ENCODE peak calls at places on chromosomes 11 and 22, in seven cellular contexts. O is RWPE1; P is effector CD4-positive, alpha-beta T cell; V is NCI-H1105 treated with DMSO at 0.1 percent for 48 hours; S is posterior vena cava; D is AG04450; F is T-helper 2 cell. Z is an unnamed sample.
A peak's percentile ranks its signal among the peaks of the same experiment; 100 is the strongest.

GRCh38 chr11:26790738-26791137 is 68.9 kb upstream of the SLC5A12 start:
- DNase-seq in O (no peak), P (no peak), V (no peak), S (no peak), D (no peak), F (no peak), Z (no peak)

GRCh38 chr11:48022445-48022844 is 42.1 kb downstream of the PTPRJ start:
- DNase-seq in O (no peak), P (no peak), V (no peak), S (peak; percentile 13), D (no peak), F (no peak), Z (no peak)

GRCh38 chr11:111820059-111820375 is 51.4 kb downstream of the ALG9 start:
- DNase-seq in O (no peak), P (no peak), V (no peak), S (no peak), D (no peak), F (no peak), Z (no peak)

GRCh38 chr11:2572491-2573239 is 127.1 kb downstream of the KCNQ1OT1 start:
- DNase-seq in O (no peak), P (no peak), V (no peak), S (peak; percentile 75), D (no peak), F (no peak), Z (no peak)

GRCh38 chr11:36478700-36479329 is 31.3 kb downstream of the TRAF6 start:
- DNase-seq in O (peak; percentile 28), P (peak; percentile 11), V (peak; percentile 18), S (no peak), D (no peak), F (peak; percentile 50), Z (no peak)

GRCh38 chr11:117979481-117980211 is 6.5 kb upstream of the IL10RA start:
- DNase-seq in O (no peak), P (no peak), V (no peak), S (no peak), D (no peak), F (peak; percentile 58), Z (no peak)

GRCh38 chr22:41913842-41914534 is 886 bp downstream of the SHISA8 start:
- DNase-seq in O (no peak), P (no peak), V (no peak), S (no peak), D (no peak), F (no peak), Z (no peak)

GRCh38 chr11:130029137-130029536 is 26.5 kb upstream of the PRDM10 start:
- DNase-seq in O (no peak), P (no peak), V (no peak), S (no peak), D (no peak), F (no peak), Z (no peak)

GRCh38 chr11:91776660-91777059 is 448.0 kb upstream of the FAT3 start:
- DNase-seq in O (no peak), P (no peak), V (peak; percentile 7), S (no peak), D (no peak), F (no peak), Z (no peak)

GRCh38 chr11:30740071-30740470 is 153.9 kb upstream of the MPPED2 start:
- DNase-seq in O (no peak), P (no peak), V (no peak), S (no peak), D (no peak), F (no peak), Z (no peak)

GRCh38 chr11:115501895-115502589 is 2.2 kb downstream of the CADM1 start:
- DNase-seq in O (no peak), P (no peak), V (peak; percentile 76), S (no peak), D (no peak), F (peak; percentile 72), Z (peak; percentile 15)

GRCh38 chr11:131691558-131692041 is 321.2 kb downstream of the NTM start:
- DNase-seq in O (peak; percentile 69), P (no peak), V (peak; percentile 73), S (no peak), D (no peak), F (peak; percentile 76), Z (no peak)

GRCh38 chr11:76603202-76603601 is 67.3 kb downstream of the LRRC32 start:
- DNase-seq in O (no peak), P (no peak), V (no peak), S (no peak), D (no peak), F (no peak), Z (no peak)

GRCh38 chr11:38476808-38477565 is 1879.0 kb upstream of the RAG2 start:
- DNase-seq in O (no peak), P (no peak), V (no peak), S (no peak), D (no peak), F (no peak), Z (no peak)

GRCh38 chr11:68840661-68841653 is 759 bp downstream of the CPT1A start:
- DNase-seq in O (peak; percentile 45), P (no peak), V (no peak), S (peak; percentile 88), D (no peak), F (peak; percentile 55), Z (peak; percentile 68)